ENCODE peak calls at places on chromosomes 13 and 19, in five cellular contexts. One of them, this sample, is unnamed.

GRCh38 chr13:42041684-42042035 is 6.8 kb upstream of the DGKH start:
- DNase-seq in transverse colon: peak; percentile 62
- DNase-seq in heart left ventricle: peak; percentile 63
- DNase-seq in uterus: peak; percentile 64
- DNase-seq in upper lobe of left lung: peak; percentile 73
- DNase-seq in this sample: peak; percentile 2

GRCh38 chr19:5149930-5150329 is 181.0 kb downstream of the KDM4B start:
- DNase-seq in transverse colon: no peak
- DNase-seq in heart left ventricle: peak; percentile 44
- DNase-seq in uterus: no peak
- DNase-seq in upper lobe of left lung: no peak
- DNase-seq in this sample: no peak

GRCh38 chr13:107020393-107020792 is 452.5 kb upstream of the ARGLU1 start:
- DNase-seq in transverse colon: no peak
- DNase-seq in heart left ventricle: no peak
- DNase-seq in uterus: no peak
- DNase-seq in upper lobe of left lung: no peak
- DNase-seq in this sample: no peak

GRCh38 chr19:35223084-35223790 is 5.3 kb downstream of the FAM187B start:
- DNase-seq in transverse colon: no peak
- DNase-seq in heart left ventricle: no peak
- DNase-seq in uterus: no peak
- DNase-seq in upper lobe of left lung: no peak
- DNase-seq in this sample: no peak

GRCh38 chr13:88978607-88979006 is 1307.4 kb downstream of the SLITRK5 start:
- DNase-seq in transverse colon: no peak
- DNase-seq in heart left ventricle: peak; percentile 20
- DNase-seq in uterus: no peak
- DNase-seq in upper lobe of left lung: no peak
- DNase-seq in this sample: no peak

GRCh38 chr19:13094285-13094595 is 8.4 kb downstream of the LYL1 start:
- DNase-seq in transverse colon: no peak
- DNase-seq in heart left ventricle: no peak
- DNase-seq in uterus: peak; percentile 61
- DNase-seq in upper lobe of left lung: no peak
- DNase-seq in this sample: no peak

GRCh38 chr19:45049073-45049736 is 10.4 kb downstream of the CLASRP start:
- DNase-seq in transverse colon: no peak
- DNase-seq in heart left ventricle: no peak
- DNase-seq in uterus: no peak
- DNase-seq in upper lobe of left lung: no peak
- DNase-seq in this sample: no peak

GRCh38 chr13:107866007-107866665 is 349.2 kb downstream of the LIG4 start:
- DNase-seq in transverse colon: no peak
- DNase-seq in heart left ventricle: no peak
- DNase-seq in uterus: no peak
- DNase-seq in upper lobe of left lung: peak; percentile 33
- DNase-seq in this sample: no peak

GRCh38 chr13:27374650-27375049 is 49.8 kb upstream of the GTF3A start:
- DNase-seq in transverse colon: peak; percentile 77
- DNase-seq in heart left ventricle: no peak
- DNase-seq in uterus: peak; percentile 52
- DNase-seq in upper lobe of left lung: peak; percentile 75
- DNase-seq in this sample: peak; percentile 26

GRCh38 chr13:114026128-114026880 is 52.4 kb upstream of the C13orf46 start:
- DNase-seq in transverse colon: no peak
- DNase-seq in heart left ventricle: peak; percentile 57
- DNase-seq in uterus: no peak
- DNase-seq in upper lobe of left lung: no peak
- DNase-seq in this sample: no peak
- H3K27ac ChIP-seq in transverse colon: peak overlapping the region; percentile 75
- H3K27ac ChIP-seq in heart left ventricle: peak overlapping the region; percentile 6
- H3K27ac ChIP-seq in uterus: peak overlapping the region; percentile 7
- H3K27ac ChIP-seq in upper lobe of left lung: no peak overlapping the region
- H3K27ac ChIP-seq in this sample: peak overlapping the region; percentile 70

GRCh38 chr13:44989071-44989889 is at the start of the genes GPALPP1 and NUFIP1:
- DNase-seq in transverse colon: peak; percentile 94
- DNase-seq in heart left ventricle: peak; percentile 92
- DNase-seq in uterus: peak; percentile 94
- DNase-seq in upper lobe of left lung: peak; percentile 95
- DNase-seq in this sample: peak; percentile 74
- TF ChIP-seq CTCF in transverse colon: no peak
- TF ChIP-seq CTCF in heart left ventricle: no peak
- TF ChIP-seq CTCF in uterus: no peak
- TF ChIP-seq CTCF in upper lobe of left lung: no peak
- TF ChIP-seq CTCF in this sample: no peak

GRCh38 chr19:23384166-23384565 is 11.1 kb downstream of the ZNF91 start:
- DNase-seq in transverse colon: no peak
- DNase-seq in heart left ventricle: no peak
- DNase-seq in uterus: no peak
- DNase-seq in upper lobe of left lung: no peak
- DNase-seq in this sample: no peak

GRCh38 chr19:23378948-23379347 is 16.3 kb downstream of the ZNF91 start:
- DNase-seq in transverse colon: no peak
- DNase-seq in heart left ventricle: no peak
- DNase-seq in uterus: no peak
- DNase-seq in upper lobe of left lung: no peak
- DNase-seq in this sample: no peak

GRCh38 chr19:23382955-23383354 is 12.3 kb downstream of the ZNF91 start:
- DNase-seq in transverse colon: no peak
- DNase-seq in heart left ventricle: no peak
- DNase-seq in uterus: no peak
- DNase-seq in upper lobe of left lung: no peak
- DNase-seq in this sample: no peak

GRCh38 chr19:23384858-23385257 is 10.4 kb downstream of the ZNF91 start:
- DNase-seq in transverse colon: no peak
- DNase-seq in heart left ventricle: no peak
- DNase-seq in uterus: no peak
- DNase-seq in upper lobe of left lung: no peak
- DNase-seq in this sample: no peak

GRCh38 chr19:23381114-23381513 is 14.2 kb downstream of the ZNF91 start:
- DNase-seq in transverse colon: no peak
- DNase-seq in heart left ventricle: no peak
- DNase-seq in uterus: no peak
- DNase-seq in upper lobe of left lung: no peak
- DNase-seq in this sample: no peak
- H3K36me3 ChIP-seq in transverse colon: no peaks in the 10 kb centered on the region
- H3K36me3 ChIP-seq in heart left ventricle: peaks cover 21% of the 10 kb centered on the region
- H3K36me3 ChIP-seq in uterus: no peaks in the 10 kb centered on the region
- H3K36me3 ChIP-seq in upper lobe of left lung: peaks cover 69% of the 10 kb centered on the region
- H3K36me3 ChIP-seq in this sample: peaks cover 50% of the 10 kb centered on the region

DNA sequence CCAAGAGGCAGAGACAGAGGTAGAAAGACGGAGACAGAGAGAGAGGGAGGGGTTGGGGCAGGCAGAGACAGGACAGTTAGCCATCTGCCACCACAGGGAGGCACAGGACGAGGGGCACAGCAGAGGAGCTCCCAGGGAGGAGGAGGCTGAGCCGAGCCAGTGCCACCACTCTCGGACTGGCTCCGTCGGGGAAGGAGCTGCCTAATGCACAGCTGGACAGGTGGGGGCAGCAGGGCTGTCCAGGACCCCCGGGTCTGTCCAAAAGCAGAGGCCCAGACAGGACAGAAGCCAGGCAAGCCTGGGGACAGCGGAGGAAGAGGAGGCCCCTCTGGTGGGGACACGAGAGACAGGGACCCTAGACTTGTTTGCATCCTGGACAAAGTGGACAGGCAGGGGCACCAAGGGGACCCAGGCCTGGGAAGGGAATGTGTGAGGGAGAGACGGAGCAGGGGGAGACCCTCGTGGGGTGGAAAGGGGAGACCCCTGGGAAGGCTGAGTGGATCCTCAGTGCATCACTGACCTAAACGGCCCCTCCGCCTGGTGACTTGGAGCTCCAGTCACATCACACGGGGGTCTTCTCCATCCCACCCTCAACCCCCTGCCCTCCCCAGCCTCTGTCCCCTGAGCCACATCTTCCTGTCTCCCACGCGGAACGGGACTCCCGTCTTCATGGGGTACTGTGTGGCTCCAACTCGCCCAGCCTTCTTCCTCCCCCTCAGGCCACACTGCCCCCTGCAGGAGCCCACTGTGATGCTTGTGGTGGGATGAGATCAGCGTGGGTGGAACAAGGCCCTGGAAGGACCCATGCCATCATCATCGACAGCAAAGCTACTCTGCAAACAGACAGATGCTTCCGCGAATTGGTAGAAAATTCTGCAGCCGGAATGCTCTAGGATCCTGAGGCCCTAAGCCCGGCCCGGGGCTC is 889 bp downstream of the F10 start:
- DNase-seq in transverse colon: no peak
- DNase-seq in heart left ventricle: no peak
- DNase-seq in uterus: no peak
- DNase-seq in upper lobe of left lung: no peak
- DNase-seq in this sample: no peak
- H3K27ac ChIP-seq in transverse colon: no peak overlapping the region
- H3K27ac ChIP-seq in heart left ventricle: peak overlapping the region; percentile 34
- H3K27ac ChIP-seq in uterus: peak overlapping the region; percentile 42
- H3K27ac ChIP-seq in upper lobe of left lung: no peak overlapping the region
- H3K27ac ChIP-seq in this sample: no peak overlapping the region

GRCh38 chr13:31051999-31052398 is 109.7 kb downstream of the HSPH1 start:
- DNase-seq in transverse colon: no peak
- DNase-seq in heart left ventricle: no peak
- DNase-seq in uterus: no peak
- DNase-seq in upper lobe of left lung: no peak
- DNase-seq in this sample: no peak
- TF ChIP-seq CTCF in transverse colon: no peak
- TF ChIP-seq CTCF in heart left ventricle: no peak
- TF ChIP-seq CTCF in uterus: no peak
- TF ChIP-seq CTCF in upper lobe of left lung: no peak
- TF ChIP-seq CTCF in this sample: no peak

GRCh38 chr19:55312621-55313117 is 12.5 kb downstream of the TMEM150B start:
- DNase-seq in transverse colon: no peak
- DNase-seq in heart left ventricle: no peak
- DNase-seq in uterus: no peak
- DNase-seq in upper lobe of left lung: no peak
- DNase-seq in this sample: no peak

GRCh38 chr19:55311797-55312196 is 13.3 kb downstream of the TMEM150B start:
- DNase-seq in transverse colon: no peak
- DNase-seq in heart left ventricle: no peak
- DNase-seq in uterus: no peak
- DNase-seq in upper lobe of left lung: no peak
- DNase-seq in this sample: no peak

GRCh38 chr19:55310498-55310897 is 14.6 kb downstream of the TMEM150B start:
- DNase-seq in transverse colon: no peak
- DNase-seq in heart left ventricle: no peak
- DNase-seq in uterus: no peak
- DNase-seq in upper lobe of left lung: no peak
- DNase-seq in this sample: no peak

GRCh38 chr19:55309437-55309836 is 15.7 kb downstream of the TMEM150B start:
- DNase-seq in transverse colon: no peak
- DNase-seq in heart left ventricle: no peak
- DNase-seq in uterus: no peak
- DNase-seq in upper lobe of left lung: no peak
- DNase-seq in this sample: no peak

GRCh38 chr19:55311397-55311796 is 13.7 kb downstream of the TMEM150B start:
- DNase-seq in transverse colon: no peak
- DNase-seq in heart left ventricle: no peak
- DNase-seq in uterus: no peak
- DNase-seq in upper lobe of left lung: no peak
- DNase-seq in this sample: no peak
- H3K36me3 ChIP-seq in transverse colon: no peaks in the 10 kb centered on the region
- H3K36me3 ChIP-seq in heart left ventricle: no peaks in the 10 kb centered on the region
- H3K36me3 ChIP-seq in uterus: no peaks in the 10 kb centered on the region
- H3K36me3 ChIP-seq in upper lobe of left lung: no peaks in the 10 kb centered on the region
- H3K36me3 ChIP-seq in this sample: peaks cover 7% of the 10 kb centered on the region

GRCh38 chr13:48188129-48188528 is 44.9 kb upstream of the ITM2B start:
- DNase-seq in transverse colon: no peak
- DNase-seq in heart left ventricle: no peak
- DNase-seq in uterus: no peak
- DNase-seq in upper lobe of left lung: no peak
- DNase-seq in this sample: no peak
- H3K27ac ChIP-seq in transverse colon: no peak overlapping the region
- H3K27ac ChIP-seq in heart left ventricle: no peak overlapping the region
- H3K27ac ChIP-seq in uterus: no peak overlapping the region
- H3K27ac ChIP-seq in upper lobe of left lung: no peak overlapping the region
- H3K27ac ChIP-seq in this sample: no peak overlapping the region

GRCh38 chr13:53206455-53206854 is 177.8 kb downstream of the OLFM4 start:
- DNase-seq in transverse colon: no peak
- DNase-seq in heart left ventricle: no peak
- DNase-seq in uterus: no peak
- DNase-seq in upper lobe of left lung: no peak
- DNase-seq in this sample: no peak
- TF ChIP-seq CTCF in transverse colon: peak; percentile 27
- TF ChIP-seq CTCF in heart left ventricle: no peak
- TF ChIP-seq CTCF in uterus: no peak
- TF ChIP-seq CTCF in upper lobe of left lung: no peak
- TF ChIP-seq CTCF in this sample: no peak

DNA sequence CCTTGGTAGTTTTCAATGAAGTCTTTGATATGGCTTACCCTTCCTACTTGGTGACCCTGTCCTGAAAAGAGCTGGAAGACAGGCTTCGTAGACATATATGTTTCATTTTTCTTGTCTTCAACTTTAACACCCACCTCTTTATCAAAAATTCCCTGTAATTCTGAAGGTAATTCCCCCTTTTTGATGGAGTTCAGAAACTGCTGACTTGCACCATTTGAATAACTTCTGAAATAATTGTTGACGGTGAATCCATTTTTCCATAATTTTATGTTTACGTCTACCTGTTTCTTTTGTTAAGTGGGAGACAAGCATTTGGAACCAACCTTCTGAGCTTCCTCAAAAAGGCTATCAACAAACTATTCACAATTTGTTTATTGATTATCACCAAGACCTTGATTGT is 14.6 kb upstream of the ZNF177 start:
- DNase-seq in transverse colon: no peak
- DNase-seq in heart left ventricle: no peak
- DNase-seq in uterus: no peak
- DNase-seq in upper lobe of left lung: no peak
- DNase-seq in this sample: no peak
- H3K36me3 ChIP-seq in transverse colon: no peaks in the 10 kb centered on the region
- H3K36me3 ChIP-seq in heart left ventricle: peaks cover 53% of the 10 kb centered on the region
- H3K36me3 ChIP-seq in uterus: no peaks in the 10 kb centered on the region
- H3K36me3 ChIP-seq in upper lobe of left lung: peaks cover 32% of the 10 kb centered on the region
- H3K36me3 ChIP-seq in this sample: peaks cover 41% of the 10 kb centered on the region

This sample was measured in thoracic aorta.